ENCODE peak calls at places on chromosomes 1 and 21, in nine cellular contexts. F is body of pancreas, C is RWPE2, B is neural progenitor cell, O is GM12878, S is heart left ventricle, E is PC-3, Y is tibial artery, I is MM.1S. Q is an unnamed sample. For H3K27me3 and H3K4me1, the result is how much of the 10 kb centered on the place peaks cover.

GRCh38 chr1:5220881-5221280 is 566.5 kb downstream of the AJAP1 start:
- DNase-seq in F (no peak), C (no peak), B (no peak), O (no peak), S (no peak), E (no peak), Y (no peak), I (peak), Q (no peak)

GRCh38 chr1:21292991-21293536 is 2.8 kb upstream of the ECE1 start:
- DNase-seq in F (no peak), C (no peak), B (no peak), O (peak), S (no peak), E (no peak), Y (no peak), I (peak), Q (no peak)

GRCh38 chr1:168287237-168287664 is 6.6 kb downstream of the TBX19 start:
- DNase-seq in F (no peak), C (no peak), B (no peak), O (no peak), S (no peak), E (peak), Y (no peak), I (peak), Q (no peak)

GRCh38 chr1:34621916-34622315 is 132.9 kb upstream of the GJB5 start:
- DNase-seq in F (no peak), C (no peak), B (no peak), O (no peak), S (no peak), E (no peak), Y (no peak), I (no peak), Q (no peak)

GRCh38 chr1:208607616-208608015 is 363.4 kb upstream of the PLXNA2 start:
- DNase-seq in F (no peak), C (no peak), B (no peak), O (no peak), S (no peak), E (no peak), Y (no peak), I (no peak), Q (no peak)

GRCh38 chr1:15501208-15502032 is 22.6 kb downstream of the CASP9 start:
- DNase-seq in F (peak), C (no peak), B (peak), O (no peak), S (peak), E (peak), Y (peak), I (peak), Q (peak)

GRCh38 chr1:157111396-157112165 is 12.0 kb upstream of the ETV3L start:
- DNase-seq in F (no peak), C (no peak), B (peak), O (no peak), S (no peak), E (no peak), Y (no peak), I (no peak), Q (no peak)

GRCh38 chr1:54608561-54609230 is 14.6 kb downstream of the FAM151A start:
- DNase-seq in F (no peak), C (no peak), B (no peak), O (no peak), S (peak), E (no peak), Y (no peak), I (no peak), Q (peak)

GRCh38 chr1:164641353-164641730 is 82.4 kb downstream of the PBX1 start:
- DNase-seq in F (no peak), C (no peak), B (no peak), O (no peak), S (no peak), E (no peak), Y (peak), I (no peak), Q (no peak)

GRCh38 chr1:9626201-9626608 is 25.3 kb upstream of the PIK3CD start:
- DNase-seq in F (no peak), C (no peak), B (no peak), O (peak), S (no peak), E (no peak), Y (no peak), I (peak), Q (no peak)

GRCh38 chr21:26939532-26940181 is 27.2 kb downstream of the ADAMTS5 start:
- DNase-seq in F (no peak), C (no peak), B (no peak), O (no peak), S (no peak), E (peak), Y (no peak), I (no peak), Q (no peak)

GRCh38 chr1:19009882-19010321 is 53.4 kb upstream of the IFFO2 start:
- DNase-seq in F (peak), C (peak), B (peak), O (no peak), S (no peak), E (peak), Y (no peak), I (no peak), Q (no peak)

GRCh38 chr1:227910506-227910905 is 37.2 kb downstream of the WNT9A start:
- DNase-seq in F (no peak), C (no peak), B (no peak), O (no peak), S (no peak), E (no peak), Y (no peak), I (no peak), Q (no peak)

GRCh38 chr21:44953628-44954021 is 13.8 kb downstream of the SLX9 start:
- DNase-seq in F (no peak), C (no peak), B (no peak), O (no peak), S (peak), E (no peak), Y (no peak), I (no peak), Q (no peak)

GRCh38 chr1:180234369-180235076 is 4.5 kb downstream of the LHX4 start:
- DNase-seq in F (no peak), C (no peak), B (peak), O (no peak), S (no peak), E (no peak), Y (no peak), I (no peak), Q (peak)

GRCh38 chr21:45126085-45126687 is 51.8 kb downstream of the ADARB1 start:
- DNase-seq in F (no peak), C (no peak), B (no peak), O (no peak), S (no peak), E (no peak), Y (no peak), I (no peak), Q (no peak)

GRCh38 chr1:229643996-229644748 is 18.1 kb downstream of the URB2 start:
- DNase-seq in F (no peak), C (no peak), B (no peak), O (no peak), S (no peak), E (no peak), Y (no peak), I (no peak), Q (no peak)

GRCh38 chr1:153587314-153587713 is 21.7 kb upstream of the S100A2 start:
- DNase-seq in F (no peak), C (no peak), B (no peak), O (no peak), S (no peak), E (peak), Y (no peak), I (no peak), Q (no peak)

GRCh38 chr1:166925791-166926483 is 49.4 kb downstream of the ILDR2 start:
- DNase-seq in F (no peak), C (no peak), B (peak), O (no peak), S (no peak), E (peak), Y (no peak), I (no peak), Q (no peak)

GRCh38 chr21:44436111-44436611 is 19.1 kb upstream of the LRRC3 start:
- DNase-seq in F (no peak), C (no peak), B (no peak), O (no peak), S (peak), E (no peak), Y (no peak), I (no peak), Q (peak)

GRCh38 chr1:160993544-160993943 is 27.4 kb downstream of the F11R start:
- DNase-seq in F (no peak), C (no peak), B (no peak), O (no peak), S (no peak), E (peak), Y (no peak), I (peak), Q (no peak)
- H3K27me3 ChIP-seq in F (under half), C (under half), B (under half), O (under half), S (under half), E (under half), Y (under half), I (under half), Q (under half)

GRCh38 chr1:154937051-154937987 is 800 bp upstream of the PMVK start:
- DNase-seq in F (peak), C (peak), B (peak), O (peak), S (peak), E (peak), Y (peak), I (peak), Q (peak)
- TF ChIP-seq CTCF in F (peak), C (no peak), B (peak), O (peak), S (peak), E (peak), Y (peak), I (peak), Q (peak)

GRCh38 chr1:116407033-116407432 is 34.0 kb downstream of the ATP1A1 start:
- DNase-seq in F (no peak), C (no peak), B (no peak), O (no peak), S (no peak), E (no peak), Y (no peak), I (no peak), Q (no peak)

GRCh38 chr1:116409751-116410182 is 36.7 kb downstream of the ATP1A1 start:
- DNase-seq in F (no peak), C (no peak), B (peak), O (no peak), S (no peak), E (no peak), Y (no peak), I (no peak), Q (no peak)

GRCh38 chr1:116408803-116409720 is 36.0 kb downstream of the ATP1A1 start:
- DNase-seq in F (no peak), C (no peak), B (no peak), O (no peak), S (no peak), E (no peak), Y (no peak), I (no peak), Q (no peak)

GRCh38 chr1:116405241-116406135 is 32.4 kb downstream of the ATP1A1 start:
- DNase-seq in F (no peak), C (no peak), B (no peak), O (no peak), S (no peak), E (no peak), Y (no peak), I (no peak), Q (no peak)

DNA sequence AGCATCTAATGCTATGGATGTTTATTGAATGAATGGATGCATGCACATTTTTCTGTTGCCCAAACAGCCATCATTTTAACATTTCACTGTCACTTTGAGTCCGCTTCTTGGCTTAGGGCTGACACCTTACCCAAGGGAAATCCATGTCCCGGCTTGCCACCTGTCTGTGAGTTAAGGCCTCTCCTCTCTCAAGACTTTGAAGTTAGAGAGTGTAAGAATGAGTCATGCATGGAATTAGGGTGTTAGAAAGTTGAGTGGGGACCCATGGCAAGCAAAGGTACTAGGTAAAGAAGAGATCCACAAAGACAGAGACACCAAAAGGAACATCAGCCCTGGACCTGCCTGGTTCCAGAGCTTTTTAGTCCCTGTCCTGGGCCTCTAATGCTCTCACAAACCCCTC is 35.1 kb downstream of the ATP1A1 start:
- DNase-seq in F (no peak), C (no peak), B (no peak), O (no peak), S (no peak), E (no peak), Y (no peak), I (no peak), Q (no peak)
- H3K4me1 ChIP-seq in F (under half), C (under half), B (under half), O (under half), S (under half), E (under half), Y (under half), I (under half), Q (under half)

GRCh38 chr1:6247651-6248050 is 3.7 kb downstream of the HES3 start:
- DNase-seq in F (no peak), C (no peak), B (no peak), O (no peak), S (no peak), E (no peak), Y (no peak), I (no peak), Q (no peak)
- H3K27me3 ChIP-seq in F (under half), C (under half), B (half or more), O (under half), S (half or more), E (under half), Y (under half), I (half or more), Q (half or more)

DNA sequence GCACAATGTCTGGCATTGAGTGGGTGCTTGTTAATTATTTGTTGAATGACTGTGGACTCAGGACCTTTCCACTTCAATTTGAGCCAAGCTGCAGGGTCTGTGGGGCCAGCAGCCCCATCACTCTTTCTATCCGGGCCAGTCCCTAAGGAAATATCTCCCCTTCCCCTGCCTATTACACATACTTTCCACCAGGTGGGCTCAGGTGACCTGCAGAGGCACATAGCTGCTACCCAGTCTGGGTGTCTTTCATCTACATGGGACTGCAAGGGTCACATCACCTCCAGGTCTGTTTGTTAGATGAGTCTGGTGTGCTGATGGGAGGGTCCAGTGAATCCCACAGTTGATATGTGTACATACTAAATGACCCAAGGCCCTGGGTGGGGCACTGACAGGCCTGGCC is 59.6 kb upstream of the KDM4A start:
- DNase-seq in F (no peak), C (no peak), B (peak), O (no peak), S (no peak), E (no peak), Y (no peak), I (no peak), Q (no peak)
- TF ChIP-seq CTCF in F (no peak), C (peak), B (peak), O (no peak), S (no peak), E (peak), Y (no peak), I (peak), Q (no peak)